ENCODE peak calls at places on chromosome 4, in eight cellular contexts. Q is D721Med; S is PC-9; X is epithelial cell of proximal tubule; L is PC-3; V is glomerular endothelial cell; I is cardiac muscle cell; A is stimulated activated CD8-positive, alpha-beta memory T cell treated with anti-CD3 and anti-CD28 coated beads, Interleukin-2, amount 100 ng/mL, for 48 hours. W is an unnamed sample.

GRCh38 chr4:116180056-116180690 is 905.2 kb downstream of the TRAM1L1 start:
- DNase-seq in Q (no peak), S (no peak), X (no peak), L (peak), V (peak), I (no peak), A (no peak), W (no peak)

GRCh38 chr4:126411047-126411446 is 1096.3 kb downstream of the FAT4 start:
- DNase-seq in Q (no peak), S (no peak), X (no peak), L (no peak), V (no peak), I (no peak), A (no peak), W (no peak)

GRCh38 chr4:153465583-153465921 is 608 bp upstream of the TMEM131L start:
- DNase-seq in Q (no peak), S (peak), X (no peak), L (peak), V (no peak), I (peak), A (no peak), W (no peak)

GRCh38 chr4:158090323-158090722 is 82.5 kb downstream of the GASK1B start:
- DNase-seq in Q (no peak), S (no peak), X (no peak), L (peak), V (no peak), I (no peak), A (no peak), W (no peak)

GRCh38 chr4:64539234-64539849 is 130.1 kb upstream of the TECRL start:
- DNase-seq in Q (no peak), S (peak), X (peak), L (peak), V (peak), I (peak), A (no peak), W (peak)

GRCh38 chr4:179307297-179308136 is 1865.3 kb upstream of the AGA start:
- DNase-seq in Q (no peak), S (peak), X (no peak), L (peak), V (peak), I (peak), A (no peak), W (no peak)

GRCh38 chr4:81118086-81118485 is 87.6 kb downstream of the BMP3 start:
- DNase-seq in Q (no peak), S (no peak), X (no peak), L (peak), V (no peak), I (no peak), A (no peak), W (no peak)

GRCh38 chr4:173424899-173425805 is 26.2 kb upstream of the SCRG1 start:
- DNase-seq in Q (no peak), S (no peak), X (no peak), L (peak), V (no peak), I (no peak), A (no peak), W (no peak)

GRCh38 chr4:142551513-142552280 is 294.4 kb downstream of the INPP4B start:
- DNase-seq in Q (no peak), S (no peak), X (no peak), L (no peak), V (no peak), I (no peak), A (no peak), W (no peak)

GRCh38 chr4:184459413-184459812 is 14.9 kb downstream of the IRF2 start:
- DNase-seq in Q (no peak), S (no peak), X (no peak), L (peak), V (no peak), I (no peak), A (no peak), W (no peak)

GRCh38 chr4:55087016-55087929 is 38.1 kb downstream of the KDR start:
- DNase-seq in Q (no peak), S (no peak), X (no peak), L (no peak), V (no peak), I (no peak), A (no peak), W (no peak)

GRCh38 chr4:14218641-14219040 is 591.1 kb upstream of the BOD1L1 start:
- DNase-seq in Q (no peak), S (no peak), X (no peak), L (no peak), V (no peak), I (no peak), A (no peak), W (no peak)

GRCh38 chr4:74933562-74934015 is 673 bp downstream of the PARM1 start:
- DNase-seq in Q (no peak), S (peak), X (no peak), L (no peak), V (no peak), I (peak), A (no peak), W (no peak)

GRCh38 chr4:6270691-6271121 is 1.1 kb downstream of the WFS1 start:
- DNase-seq in Q (no peak), S (peak), X (no peak), L (peak), V (no peak), I (no peak), A (no peak), W (no peak)

GRCh38 chr4:35802644-35803043 is 441.7 kb downstream of the ARAP2 start:
- DNase-seq in Q (no peak), S (no peak), X (no peak), L (no peak), V (no peak), I (no peak), A (no peak), W (no peak)

GRCh38 chr4:22485751-22486150 is 30.1 kb downstream of the ADGRA3 start:
- DNase-seq in Q (no peak), S (no peak), X (no peak), L (no peak), V (no peak), I (no peak), A (no peak), W (no peak)

GRCh38 chr4:124708517-124709300 is 3.8 kb downstream of the ANKRD50 start:
- DNase-seq in Q (no peak), S (no peak), X (no peak), L (no peak), V (no peak), I (no peak), A (no peak), W (no peak)

GRCh38 chr4:47837582-47838294 is at the start of gene CORIN:
- DNase-seq in Q (no peak), S (no peak), X (no peak), L (peak), V (no peak), I (peak), A (peak), W (no peak)

GRCh38 chr4:185272232-185272631 is 62.8 kb downstream of the SNX25 start:
- DNase-seq in Q (no peak), S (no peak), X (no peak), L (no peak), V (no peak), I (no peak), A (no peak), W (no peak)

GRCh38 chr4:7831330-7831729 is 108.3 kb downstream of the AFAP1 start:
- DNase-seq in Q (no peak), S (no peak), X (no peak), L (no peak), V (no peak), I (no peak), A (no peak), W (no peak)

GRCh38 chr4:2587215-2587823 is 50.9 kb downstream of the FAM193A start:
- DNase-seq in Q (no peak), S (no peak), X (no peak), L (no peak), V (no peak), I (no peak), A (no peak), W (no peak)

GRCh38 chr4:53622739-53623151 is 31.5 kb upstream of the LNX1 start:
- DNase-seq in Q (no peak), S (no peak), X (no peak), L (no peak), V (no peak), I (no peak), A (no peak), W (no peak)

GRCh38 chr4:80875642-80876041 is 154.9 kb upstream of the BMP3 start:
- DNase-seq in Q (no peak), S (no peak), X (no peak), L (no peak), V (no peak), I (no peak), A (no peak), W (no peak)

GRCh38 chr4:138230048-138230447 is 12.1 kb downstream of the SLC7A11 start:
- DNase-seq in Q (no peak), S (no peak), X (no peak), L (no peak), V (no peak), I (no peak), A (no peak), W (no peak)

GRCh38 chr4:48065587-48066052 is 49.0 kb downstream of the NIPAL1 start:
- DNase-seq in Q (no peak), S (no peak), X (no peak), L (no peak), V (no peak), I (no peak), A (no peak), W (no peak)

GRCh38 chr4:79650794-79651431 is 242.9 kb upstream of the GK2 start:
- DNase-seq in Q (no peak), S (no peak), X (peak), L (no peak), V (peak), I (no peak), A (no peak), W (no peak)

GRCh38 chr4:24855741-24856140 is 57.1 kb downstream of the CCDC149 start:
- DNase-seq in Q (no peak), S (no peak), X (no peak), L (no peak), V (no peak), I (no peak), A (no peak), W (no peak)

GRCh38 chr4:140426610-140427103 is 791 bp downstream of the CLGN start:
- DNase-seq in Q (peak), S (no peak), X (no peak), L (peak), V (no peak), I (peak), A (peak), W (no peak)

GRCh38 chr4:113256946-113257345 is 207.5 kb downstream of the ANK2 start:
- DNase-seq in Q (no peak), S (no peak), X (no peak), L (no peak), V (no peak), I (no peak), A (no peak), W (no peak)

GRCh38 chr4:185538806-185539205 is 3.5 kb upstream of the PDLIM3 start:
- DNase-seq in Q (no peak), S (no peak), X (no peak), L (no peak), V (no peak), I (no peak), A (no peak), W (no peak)

GRCh38 chr4:30716158-30716557 is 4.0 kb upstream of the PCDH7 start:
- DNase-seq in Q (no peak), S (no peak), X (no peak), L (peak), V (no peak), I (peak), A (no peak), W (no peak)

GRCh38 chr4:88043001-88043400 is 35.6 kb downstream of the PKD2 start:
- DNase-seq in Q (no peak), S (no peak), X (no peak), L (no peak), V (no peak), I (no peak), A (no peak), W (no peak)

GRCh38 chr4:110793381-110793801 is 170.5 kb upstream of the PITX2 start:
- DNase-seq in Q (no peak), S (no peak), X (no peak), L (no peak), V (no peak), I (peak), A (no peak), W (no peak)

GRCh38 chr4:60682901-60683300 is 517.2 kb upstream of the ADGRL3 start:
- DNase-seq in Q (no peak), S (no peak), X (no peak), L (peak), V (no peak), I (no peak), A (no peak), W (no peak)

GRCh38 chr4:152696764-152697250 is 17.0 kb upstream of the TMEM154 start:
- DNase-seq in Q (no peak), S (peak), X (no peak), L (peak), V (no peak), I (no peak), A (peak), W (peak)

GRCh38 chr4:26987191-26987590 is 126.5 kb downstream of the STIM2 start:
- DNase-seq in Q (no peak), S (no peak), X (no peak), L (no peak), V (no peak), I (no peak), A (no peak), W (no peak)

GRCh38 chr4:19026281-19026680 is 1004.7 kb upstream of the LCORL start:
- DNase-seq in Q (no peak), S (no peak), X (peak), L (no peak), V (no peak), I (no peak), A (no peak), W (no peak)